ENCODE peak calls at places on chromosomes 1 and 21, in five cellular contexts. J is K562, E is HepG2, I is H1, N is GM12878. B is an unnamed sample.

GRCh38 chr1:23242414-23242813 is 25.1 kb upstream of the HTR1D start:
- DNase-seq in J (no peak), E (no peak), I (no peak), N (no peak), B (no peak)

GRCh38 chr1:51329443-51330325 is 678 bp downstream of the TTC39A start:
- DNase-seq in J (no peak), E (no peak), I (no peak), N (no peak), B (no peak)

GRCh38 chr1:205048382-205048781 is 5.4 kb downstream of the CNTN2 start:
- DNase-seq in J (no peak), E (no peak), I (no peak), N (no peak), B (no peak)

GRCh38 chr1:212432163-212432705 is 486 bp upstream of the NENF start:
- DNase-seq in J (no peak), E (no peak), I (no peak), N (no peak), B (no peak)

GRCh38 chr1:208004851-208005250 is 93.9 kb upstream of the CD34 start:
- DNase-seq in J (no peak), E (no peak), I (no peak), N (no peak), B (no peak)

GRCh38 chr1:59714966-59715365 is 99.8 kb upstream of the HOOK1 start:
- DNase-seq in J (no peak), E (no peak), I (no peak), N (no peak), B (no peak)

GRCh38 chr1:15246960-15247614 is at the start of gene FHAD1:
- DNase-seq in J (peak), E (no peak), I (peak), N (no peak), B (peak)

GRCh38 chr21:44930543-44930981 is 9.3 kb upstream of the SLX9 start:
- DNase-seq in J (no peak), E (no peak), I (no peak), N (no peak), B (no peak)

GRCh38 chr1:185971688-185972087 is 237.5 kb downstream of the HMCN1 start:
- DNase-seq in J (no peak), E (no peak), I (no peak), N (no peak), B (no peak)

GRCh38 chr21:42678118-42678430 is 24.7 kb downstream of the PDE9A start:
- DNase-seq in J (no peak), E (no peak), I (no peak), N (no peak), B (no peak)

GRCh38 chr1:206911064-206911663 is 10.6 kb downstream of the FCMR start:
- DNase-seq in J (peak), E (peak), I (no peak), N (no peak), B (no peak)

GRCh38 chr1:9753121-9753531 is 70.6 kb downstream of the CLSTN1 start:
- DNase-seq in J (no peak), E (no peak), I (no peak), N (no peak), B (no peak)

GRCh38 chr1:47618222-47618720 is 180.4 kb downstream of the FOXD2 start:
- DNase-seq in J (no peak), E (no peak), I (no peak), N (no peak), B (no peak)

GRCh38 chr1:8661185-8662110 is 156.0 kb downstream of the RERE start:
- DNase-seq in J (no peak), E (no peak), I (no peak), N (peak), B (no peak)

GRCh38 chr1:12185556-12186276 is 18.9 kb downstream of the TNFRSF1B start:
- DNase-seq in J (no peak), E (no peak), I (no peak), N (no peak), B (no peak)

DNA sequence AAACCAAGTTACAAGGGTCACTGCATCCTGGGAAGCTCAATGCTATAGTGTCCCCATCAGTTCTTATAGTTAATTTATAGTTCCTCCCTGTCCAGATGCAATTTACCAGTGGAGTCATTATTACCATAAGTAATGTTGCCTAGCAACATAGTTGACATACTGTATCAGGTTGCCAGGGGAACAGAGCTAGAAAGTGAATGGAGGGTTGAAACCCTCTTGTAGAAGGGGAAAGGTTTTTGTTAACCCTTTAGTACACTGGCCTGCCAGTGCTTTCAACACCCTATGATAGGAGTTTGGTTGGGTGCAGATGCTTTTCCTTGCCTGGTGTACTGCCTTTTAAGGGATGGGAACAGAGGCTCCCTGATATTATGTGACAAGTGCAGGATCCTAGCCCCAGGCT is 34.3 kb upstream of the TTC4 start:
- DNase-seq in J (no peak), E (no peak), I (no peak), N (no peak), B (no peak)
- TF ChIP-seq ATF2 in J (no peak), E (no peak), I (no peak), N (no peak), B (no peak)

DNA sequence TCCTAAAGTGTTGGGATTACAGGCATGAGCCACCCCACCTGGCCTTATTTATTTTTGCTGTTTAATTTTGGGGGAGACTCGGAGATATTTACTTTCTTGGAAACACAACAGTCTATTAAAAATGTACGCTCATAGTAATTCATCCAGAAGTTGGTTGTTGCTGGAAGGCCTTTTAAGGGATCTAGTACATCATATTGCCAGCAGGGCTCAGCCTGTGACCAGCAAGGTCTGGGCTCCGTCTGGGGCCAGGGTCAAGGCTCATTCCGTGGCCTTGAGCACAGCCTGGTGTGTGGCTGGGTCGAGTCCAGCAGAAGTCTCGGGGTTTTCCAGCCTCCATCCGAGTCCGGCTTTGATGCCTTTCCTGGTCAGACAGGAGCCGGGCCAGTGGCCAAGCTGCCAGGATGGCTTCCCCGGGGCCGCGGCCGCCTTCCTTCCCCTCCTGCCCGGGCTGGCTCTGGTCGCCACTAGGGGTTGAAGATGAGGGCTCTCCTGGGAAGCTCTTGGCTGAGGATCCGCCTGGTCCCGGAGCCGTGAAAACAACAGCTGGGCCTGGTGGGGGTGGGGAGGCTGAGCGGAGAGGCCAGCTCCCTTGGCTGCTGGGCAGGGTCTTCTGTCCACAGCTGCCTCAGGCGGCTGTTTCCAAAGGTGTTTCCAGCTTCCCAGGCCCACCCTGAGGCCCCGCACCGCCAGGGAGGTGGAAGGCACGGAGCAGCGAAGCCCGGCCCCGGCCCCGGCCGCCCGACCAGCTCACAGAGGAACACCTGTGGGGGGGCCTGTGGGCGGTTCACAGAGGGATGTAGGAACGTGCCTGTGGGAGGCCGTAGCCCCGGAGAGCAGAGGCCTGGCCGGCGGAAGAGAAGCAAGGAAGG is 5.1 kb upstream of the VWA1 start:
- DNase-seq in J (no peak), E (peak), I (no peak), N (no peak), B (peak)
- TF ChIP-seq ATF2 in J (no peak), E (no peak), I (no peak), N (no peak), B (no peak)

GRCh38 chr1:228089520-228090380 is 7.2 kb downstream of the ARF1 start:
- DNase-seq in J (no peak), E (no peak), I (no peak), N (no peak), B (no peak)

GRCh38 chr1:228090613-228091081 is 8.1 kb downstream of the ARF1 start:
- DNase-seq in J (no peak), E (no peak), I (no peak), N (no peak), B (no peak)

GRCh38 chr1:228093050-228093906 is 9.8 kb downstream of the C1orf35 start:
- DNase-seq in J (no peak), E (no peak), I (no peak), N (no peak), B (no peak)

GRCh38 chr1:228092342-228093049 is 10.0 kb downstream of the ARF1 start:
- DNase-seq in J (no peak), E (no peak), I (no peak), N (no peak), B (no peak)

GRCh38 chr1:228091084-228091483 is 8.6 kb downstream of the ARF1 start:
- DNase-seq in J (no peak), E (no peak), I (no peak), N (no peak), B (no peak)
- TF ChIP-seq ATF2 in J (no peak), E (no peak), I (no peak), N (no peak), B (no peak)

DNA sequence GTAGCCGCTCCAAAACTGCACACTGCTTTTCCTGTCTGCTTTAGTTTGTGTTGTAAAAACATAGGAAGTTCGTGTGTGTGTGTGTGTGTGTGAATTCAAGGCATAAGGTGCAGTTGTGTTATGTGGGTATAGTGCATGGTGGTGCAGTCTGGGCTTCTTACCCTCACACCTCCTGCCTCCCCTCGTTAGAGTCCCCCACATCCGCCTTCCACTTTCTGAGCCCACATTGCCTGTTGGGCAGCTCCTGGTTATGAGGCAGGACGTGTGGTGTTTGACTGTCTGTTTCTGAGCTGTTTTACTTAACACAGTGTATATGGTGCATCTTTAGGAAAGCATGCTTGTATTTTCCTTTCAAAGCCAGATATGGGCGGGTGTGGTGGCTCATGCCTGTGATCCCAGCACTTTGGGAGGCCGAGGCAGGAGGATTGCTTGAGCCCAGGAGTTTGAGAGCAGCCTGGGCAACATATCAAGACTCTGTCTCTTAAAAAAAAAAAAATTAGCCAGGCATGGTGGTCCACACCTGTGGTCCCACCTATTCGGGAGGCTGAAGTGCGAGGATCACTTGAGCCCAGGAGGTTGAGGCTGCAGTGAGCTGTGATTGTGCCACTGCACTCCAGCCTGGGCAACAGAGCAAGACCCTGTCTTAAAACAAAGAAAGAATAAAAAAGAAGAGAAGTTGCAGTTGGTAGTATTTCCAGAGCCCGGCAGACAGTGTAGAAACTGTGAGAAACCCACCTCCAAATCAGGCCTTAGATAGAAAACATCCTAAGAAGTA is 12.5 kb downstream of the IBA57 start:
- DNase-seq in J (no peak), E (no peak), I (no peak), N (no peak), B (no peak)
- TF ChIP-seq ATF2 in J (no peak), E (no peak), I (no peak), N (no peak), B (no peak)

DNA sequence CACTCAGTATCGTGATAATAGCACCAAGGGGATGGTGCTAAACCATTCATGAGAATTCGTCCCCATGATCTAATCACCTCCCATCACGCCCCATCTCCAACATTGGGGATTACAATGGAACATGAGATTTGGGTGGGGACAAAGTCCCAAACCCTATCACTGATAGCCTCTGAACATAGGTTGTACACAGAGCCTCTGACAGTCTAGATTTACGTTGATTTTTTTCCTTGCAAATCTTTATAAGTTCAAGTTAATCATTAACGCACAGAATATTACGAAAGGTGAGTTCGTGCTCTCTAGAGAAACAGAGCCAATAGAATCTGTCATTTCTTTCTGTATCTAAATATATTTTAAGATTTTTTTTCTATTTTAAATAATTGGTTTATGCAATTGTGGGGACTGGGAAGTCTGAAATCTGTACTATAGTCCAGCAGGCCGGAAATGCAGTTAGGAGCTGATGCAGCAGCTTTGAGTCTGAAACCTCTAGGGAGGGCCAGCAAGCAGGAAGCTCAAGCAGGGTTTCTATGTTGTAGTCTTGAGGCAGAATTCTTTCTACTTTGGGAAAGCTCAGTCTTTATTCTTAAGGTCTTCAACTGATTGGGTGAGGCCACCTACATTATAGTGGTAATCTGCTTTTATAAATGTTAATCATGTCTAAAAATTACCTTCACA is 61.1 kb downstream of the SELENOF start:
- DNase-seq in J (no peak), E (peak), I (no peak), N (no peak), B (no peak)
- TF ChIP-seq ATF2 in J (no peak), E (no peak), I (no peak), N (no peak), B (no peak)